ENCODE peak calls at places on chromosomes 16 and 17, in ten cellular contexts. One of them, this sample, is unnamed.

GRCh38 chr17:81322271-81323082 is 27.4 kb upstream of the SLC38A10 start:
- DNase-seq in HCT116: peak; percentile 70
- DNase-seq in CD8-positive, alpha-beta T cell: no peak
- DNase-seq in A549: peak; percentile 89
- DNase-seq in bronchial epithelial cell: no peak
- DNase-seq in esophagus squamous epithelium: no peak
- DNase-seq in IMR-90: no peak
- DNase-seq in H1: peak; percentile 71
- DNase-seq in AG04449: no peak
- DNase-seq in fibroblast of lung: no peak
- DNase-seq in this sample: no peak

GRCh38 chr17:27332052-27332403 is 38.1 kb downstream of the WSB1 start:
- DNase-seq in HCT116: no peak
- DNase-seq in CD8-positive, alpha-beta T cell: no peak
- DNase-seq in A549: no peak
- DNase-seq in bronchial epithelial cell: no peak
- DNase-seq in esophagus squamous epithelium: no peak
- DNase-seq in IMR-90: no peak
- DNase-seq in H1: peak; percentile 39
- DNase-seq in AG04449: no peak
- DNase-seq in fibroblast of lung: no peak
- DNase-seq in this sample: no peak

GRCh38 chr17:40555296-40556190 is 9.7 kb downstream of the CCR7 start:
- DNase-seq in HCT116: no peak
- DNase-seq in CD8-positive, alpha-beta T cell: peak; percentile 49
- DNase-seq in A549: no peak
- DNase-seq in bronchial epithelial cell: no peak
- DNase-seq in esophagus squamous epithelium: no peak
- DNase-seq in IMR-90: no peak
- DNase-seq in H1: no peak
- DNase-seq in AG04449: no peak
- DNase-seq in fibroblast of lung: no peak
- DNase-seq in this sample: no peak

GRCh38 chr17:7967751-7968150 is 34.7 kb upstream of the GUCY2D start:
- DNase-seq in HCT116: no peak
- DNase-seq in CD8-positive, alpha-beta T cell: no peak
- DNase-seq in A549: no peak
- DNase-seq in bronchial epithelial cell: no peak
- DNase-seq in esophagus squamous epithelium: no peak
- DNase-seq in IMR-90: no peak
- DNase-seq in H1: no peak
- DNase-seq in AG04449: no peak
- DNase-seq in fibroblast of lung: no peak
- DNase-seq in this sample: no peak

GRCh38 chr17:76356803-76357456 is 3.2 kb upstream of the PRPSAP1 start:
- DNase-seq in HCT116: no peak
- DNase-seq in CD8-positive, alpha-beta T cell: no peak
- DNase-seq in A549: no peak
- DNase-seq in bronchial epithelial cell: peak; percentile 40
- DNase-seq in esophagus squamous epithelium: no peak
- DNase-seq in IMR-90: no peak
- DNase-seq in H1: no peak
- DNase-seq in AG04449: no peak
- DNase-seq in fibroblast of lung: no peak
- DNase-seq in this sample: no peak

GRCh38 chr16:10080031-10080772 is 102.0 kb downstream of the GRIN2A start:
- DNase-seq in HCT116: peak; percentile 15
- DNase-seq in CD8-positive, alpha-beta T cell: no peak
- DNase-seq in A549: no peak
- DNase-seq in bronchial epithelial cell: peak; percentile 44
- DNase-seq in esophagus squamous epithelium: no peak
- DNase-seq in IMR-90: no peak
- DNase-seq in H1: no peak
- DNase-seq in AG04449: no peak
- DNase-seq in fibroblast of lung: no peak
- DNase-seq in this sample: no peak

GRCh38 chr17:8602679-8603078 is 27.8 kb downstream of the MYH10 start:
- DNase-seq in HCT116: no peak
- DNase-seq in CD8-positive, alpha-beta T cell: no peak
- DNase-seq in A549: no peak
- DNase-seq in bronchial epithelial cell: no peak
- DNase-seq in esophagus squamous epithelium: no peak
- DNase-seq in IMR-90: no peak
- DNase-seq in H1: no peak
- DNase-seq in AG04449: no peak
- DNase-seq in fibroblast of lung: no peak
- DNase-seq in this sample: no peak

GRCh38 chr17:62179525-62180161 is 114.6 kb upstream of the MED13 start:
- DNase-seq in HCT116: peak; percentile 88
- DNase-seq in CD8-positive, alpha-beta T cell: no peak
- DNase-seq in A549: peak; percentile 85
- DNase-seq in bronchial epithelial cell: peak; percentile 87
- DNase-seq in esophagus squamous epithelium: no peak
- DNase-seq in IMR-90: peak; percentile 50
- DNase-seq in H1: no peak
- DNase-seq in AG04449: no peak
- DNase-seq in fibroblast of lung: peak; percentile 45
- DNase-seq in this sample: peak; percentile 37

GRCh38 chr17:74272731-74273201 is 1.3 kb upstream of the DNAI2 start:
- DNase-seq in HCT116: no peak
- DNase-seq in CD8-positive, alpha-beta T cell: no peak
- DNase-seq in A549: no peak
- DNase-seq in bronchial epithelial cell: no peak
- DNase-seq in esophagus squamous epithelium: no peak
- DNase-seq in IMR-90: no peak
- DNase-seq in H1: no peak
- DNase-seq in AG04449: no peak
- DNase-seq in fibroblast of lung: no peak
- DNase-seq in this sample: no peak

DNA sequence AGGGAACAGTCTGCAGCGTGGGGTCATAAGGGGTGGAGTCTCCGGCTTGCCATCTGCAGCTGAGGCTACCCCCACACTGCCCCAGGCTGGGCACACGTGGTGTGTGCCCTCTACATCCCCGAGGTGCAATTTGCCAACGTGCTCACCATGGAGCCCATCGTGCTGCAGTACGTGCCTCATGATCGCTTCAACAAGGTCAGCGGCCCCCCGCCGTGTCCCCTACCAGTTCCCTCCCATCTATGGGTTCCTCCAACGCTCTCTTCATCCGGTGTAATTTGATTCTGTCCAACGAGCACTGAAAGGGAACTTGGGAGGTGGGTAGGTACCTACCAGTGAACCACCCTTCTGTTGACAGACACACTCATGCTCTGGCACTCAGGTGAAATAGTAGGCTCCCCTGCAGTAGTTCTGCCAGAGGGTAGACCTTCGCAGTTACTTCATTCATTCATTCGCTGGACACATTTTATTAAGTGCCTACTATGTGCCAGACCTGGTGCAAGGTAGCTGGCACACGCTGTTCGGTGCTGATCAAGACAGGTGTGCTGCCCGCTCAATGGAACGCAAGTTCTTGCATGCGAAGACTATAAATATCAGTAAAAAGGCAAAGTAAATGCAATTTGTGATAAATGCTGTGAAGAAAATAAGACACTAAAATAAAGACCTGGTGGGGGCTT is 2.7 kb downstream of the MLLT6 start:
- DNase-seq in HCT116: no peak
- DNase-seq in CD8-positive, alpha-beta T cell: no peak
- DNase-seq in A549: no peak
- DNase-seq in bronchial epithelial cell: no peak
- DNase-seq in esophagus squamous epithelium: no peak
- DNase-seq in IMR-90: no peak
- DNase-seq in H1: no peak
- DNase-seq in AG04449: no peak
- DNase-seq in fibroblast of lung: no peak
- DNase-seq in this sample: no peak
- H3K4me3 ChIP-seq in HCT116: no peak overlapping the region
- H3K4me3 ChIP-seq in CD8-positive, alpha-beta T cell: peak overlapping the region; percentile 88
- H3K4me3 ChIP-seq in A549: no peak overlapping the region
- H3K4me3 ChIP-seq in bronchial epithelial cell: no peak overlapping the region
- H3K4me3 ChIP-seq in esophagus squamous epithelium: no peak overlapping the region
- H3K4me3 ChIP-seq in IMR-90: no peak overlapping the region
- H3K4me3 ChIP-seq in H1: no peak overlapping the region
- H3K4me3 ChIP-seq in AG04449: no peak overlapping the region
- H3K4me3 ChIP-seq in fibroblast of lung: no peak overlapping the region
- H3K4me3 ChIP-seq in this sample: no peak overlapping the region

GRCh38 chr17:13306310-13306962 is 288.6 kb upstream of the ELAC2 start:
- DNase-seq in HCT116: peak; percentile 81
- DNase-seq in CD8-positive, alpha-beta T cell: no peak
- DNase-seq in A549: peak; percentile 34
- DNase-seq in bronchial epithelial cell: peak; percentile 23
- DNase-seq in esophagus squamous epithelium: no peak
- DNase-seq in IMR-90: peak; percentile 84
- DNase-seq in H1: peak; percentile 49
- DNase-seq in AG04449: peak; percentile 14
- DNase-seq in fibroblast of lung: peak; percentile 88
- DNase-seq in this sample: peak; percentile 81
- TF ChIP-seq CTCF in HCT116: peak; percentile 85
- TF ChIP-seq CTCF in CD8-positive, alpha-beta T cell: no peak
- TF ChIP-seq CTCF in A549: peak; percentile 18
- TF ChIP-seq CTCF in bronchial epithelial cell: no peak
- TF ChIP-seq CTCF in esophagus squamous epithelium: peak; percentile 34
- TF ChIP-seq CTCF in IMR-90: peak; percentile 59
- TF ChIP-seq CTCF in H1: peak; percentile 76
- TF ChIP-seq CTCF in AG04449: peak; percentile 30
- TF ChIP-seq CTCF in fibroblast of lung: peak; percentile 74
- TF ChIP-seq CTCF in this sample: peak; percentile 73

GRCh38 chr17:72034000-72034399 is 86.8 kb upstream of the SOX9 start:
- DNase-seq in HCT116: no peak
- DNase-seq in CD8-positive, alpha-beta T cell: no peak
- DNase-seq in A549: no peak
- DNase-seq in bronchial epithelial cell: no peak
- DNase-seq in esophagus squamous epithelium: no peak
- DNase-seq in IMR-90: no peak
- DNase-seq in H1: no peak
- DNase-seq in AG04449: no peak
- DNase-seq in fibroblast of lung: no peak
- DNase-seq in this sample: no peak

GRCh38 chr17:72033311-72033710 is 87.5 kb upstream of the SOX9 start:
- DNase-seq in HCT116: no peak
- DNase-seq in CD8-positive, alpha-beta T cell: no peak
- DNase-seq in A549: no peak
- DNase-seq in bronchial epithelial cell: no peak
- DNase-seq in esophagus squamous epithelium: no peak
- DNase-seq in IMR-90: no peak
- DNase-seq in H1: no peak
- DNase-seq in AG04449: no peak
- DNase-seq in fibroblast of lung: no peak
- DNase-seq in this sample: no peak

GRCh38 chr17:72031219-72031906 is 89.5 kb upstream of the SOX9 start:
- DNase-seq in HCT116: no peak
- DNase-seq in CD8-positive, alpha-beta T cell: no peak
- DNase-seq in A549: no peak
- DNase-seq in bronchial epithelial cell: no peak
- DNase-seq in esophagus squamous epithelium: no peak
- DNase-seq in IMR-90: no peak
- DNase-seq in H1: no peak
- DNase-seq in AG04449: no peak
- DNase-seq in fibroblast of lung: no peak
- DNase-seq in this sample: no peak

GRCh38 chr17:72025113-72025512 is 95.7 kb upstream of the SOX9 start:
- DNase-seq in HCT116: no peak
- DNase-seq in CD8-positive, alpha-beta T cell: no peak
- DNase-seq in A549: no peak
- DNase-seq in bronchial epithelial cell: no peak
- DNase-seq in esophagus squamous epithelium: no peak
- DNase-seq in IMR-90: no peak
- DNase-seq in H1: no peak
- DNase-seq in AG04449: no peak
- DNase-seq in fibroblast of lung: no peak
- DNase-seq in this sample: no peak

DNA sequence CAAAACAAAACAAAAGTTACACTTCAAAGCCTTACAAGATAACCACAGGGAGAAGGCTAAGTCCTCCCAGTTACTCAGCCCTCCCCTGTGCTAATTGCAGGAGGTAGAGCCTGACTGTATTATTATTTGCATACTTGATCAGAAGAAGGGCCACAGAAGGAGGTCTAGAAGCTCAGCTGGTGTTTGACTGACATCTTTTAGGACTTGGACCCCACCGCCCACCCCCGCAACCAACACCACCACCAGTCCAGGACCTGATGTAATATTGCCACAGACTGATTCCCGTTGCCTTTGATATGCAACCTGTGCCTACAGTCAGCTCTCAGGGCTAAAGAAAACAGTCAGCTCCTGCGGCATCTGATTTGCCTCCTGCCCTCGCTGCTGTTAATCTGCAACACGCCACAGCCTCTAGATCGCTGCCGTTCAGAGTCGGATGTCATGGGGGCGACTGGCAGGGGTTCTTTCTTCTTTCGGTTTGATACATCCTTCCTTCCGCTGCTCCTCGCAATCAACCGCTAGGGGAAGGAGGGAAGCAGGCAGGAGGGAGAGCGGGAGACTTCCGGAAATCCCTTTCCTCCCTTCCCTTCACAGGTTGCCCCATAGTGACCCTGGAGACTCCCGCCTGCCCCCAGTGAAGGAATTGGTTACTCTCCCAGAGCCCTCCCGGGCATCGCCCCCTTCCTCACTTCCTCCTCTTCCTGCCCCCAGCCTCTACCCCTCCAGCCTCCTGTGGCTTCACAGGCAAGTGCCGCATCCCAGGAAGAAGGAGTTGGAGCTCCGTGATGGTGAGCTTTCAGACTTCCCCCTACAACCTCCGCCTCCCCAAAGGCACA is 90.5 kb upstream of the SOX9 start:
- DNase-seq in HCT116: no peak
- DNase-seq in CD8-positive, alpha-beta T cell: peak; percentile 47
- DNase-seq in A549: peak; percentile 88
- DNase-seq in bronchial epithelial cell: peak; percentile 28
- DNase-seq in esophagus squamous epithelium: no peak
- DNase-seq in IMR-90: peak; percentile 61
- DNase-seq in H1: peak; percentile 75
- DNase-seq in AG04449: no peak
- DNase-seq in fibroblast of lung: peak; percentile 68
- DNase-seq in this sample: peak; percentile 15
- H3K4me3 ChIP-seq in HCT116: no peak overlapping the region
- H3K4me3 ChIP-seq in CD8-positive, alpha-beta T cell: peak overlapping the region; percentile 57
- H3K4me3 ChIP-seq in A549: peak overlapping the region; percentile 64
- H3K4me3 ChIP-seq in bronchial epithelial cell: peak overlapping the region; percentile 50
- H3K4me3 ChIP-seq in esophagus squamous epithelium: peak overlapping the region; percentile 43
- H3K4me3 ChIP-seq in IMR-90: peak overlapping the region; percentile 76
- H3K4me3 ChIP-seq in H1: peak overlapping the region; percentile 25
- H3K4me3 ChIP-seq in AG04449: peak overlapping the region; percentile 64
- H3K4me3 ChIP-seq in fibroblast of lung: peak overlapping the region; percentile 72
- H3K4me3 ChIP-seq in this sample: peak overlapping the region; percentile 43

DNA sequence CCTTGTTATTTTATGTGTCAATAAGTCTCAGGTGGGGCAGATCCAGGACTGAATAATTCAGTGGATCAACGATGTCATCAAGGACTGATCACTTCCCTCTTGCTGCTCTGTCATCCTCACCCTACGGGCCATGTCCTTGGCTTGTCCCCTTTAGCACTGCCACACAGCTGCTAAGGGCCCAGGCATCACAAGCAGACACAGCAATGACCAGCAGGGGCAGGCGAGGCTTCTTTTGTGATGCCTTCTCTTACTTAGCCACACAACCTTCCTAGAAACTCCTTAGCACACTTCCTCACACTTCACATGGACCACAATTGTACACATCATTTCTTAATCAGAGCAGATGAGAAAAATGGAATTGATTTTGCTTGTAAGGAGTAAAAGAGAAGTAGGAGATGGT is 356.3 kb upstream of the SOX9 start:
- DNase-seq in HCT116: peak; percentile 62
- DNase-seq in CD8-positive, alpha-beta T cell: no peak
- DNase-seq in A549: peak; percentile 7
- DNase-seq in bronchial epithelial cell: no peak
- DNase-seq in esophagus squamous epithelium: no peak
- DNase-seq in IMR-90: no peak
- DNase-seq in H1: peak; percentile 63
- DNase-seq in AG04449: no peak
- DNase-seq in fibroblast of lung: peak; percentile 4
- DNase-seq in this sample: no peak
- TF ChIP-seq CTCF in HCT116: peak; percentile 92
- TF ChIP-seq CTCF in CD8-positive, alpha-beta T cell: no peak
- TF ChIP-seq CTCF in A549: peak; percentile 12
- TF ChIP-seq CTCF in bronchial epithelial cell: peak; percentile 59
- TF ChIP-seq CTCF in esophagus squamous epithelium: no peak
- TF ChIP-seq CTCF in IMR-90: peak; percentile 11
- TF ChIP-seq CTCF in H1: peak; percentile 94
- TF ChIP-seq CTCF in AG04449: no peak
- TF ChIP-seq CTCF in fibroblast of lung: peak; percentile 32
- TF ChIP-seq CTCF in this sample: peak; percentile 40